ENCODE peak calls at places on chromosomes 1 and 21, in nine cellular contexts. N is prostate gland, T is adrenal gland, A is right lobe of liver, Y is NB4, C is IMR-90, J is heart left ventricle, K is A549, B is suprapubic skin. E is an unnamed sample.

GRCh38 chr1:104946558-104947210 is 1197.0 kb downstream of the AMY1C start:
- DNase-seq in N (no peak), T (no peak), A (no peak), Y (no peak), C (no peak), J (no peak), K (no peak), B (no peak), E (no peak)

GRCh38 chr1:53176452-53177344 is 19.9 kb upstream of the CPT2 start:
- DNase-seq in N (peak), T (no peak), A (peak), Y (no peak), C (peak), J (no peak), K (no peak), B (no peak), E (no peak)

GRCh38 chr1:86504130-86504479 is 35.4 kb downstream of the CLCA1 start:
- DNase-seq in N (peak), T (no peak), A (no peak), Y (no peak), C (no peak), J (peak), K (no peak), B (no peak), E (no peak)

GRCh38 chr1:200130552-200130951 is 103.0 kb downstream of the NR5A2 start:
- DNase-seq in N (no peak), T (no peak), A (peak), Y (peak), C (peak), J (no peak), K (no peak), B (no peak), E (no peak)

GRCh38 chr1:36351222-36351977 is 28.0 kb upstream of the EVA1B start:
- DNase-seq in N (no peak), T (no peak), A (no peak), Y (no peak), C (peak), J (no peak), K (peak), B (no peak), E (no peak)

GRCh38 chr1:65820983-65821382 is 28.3 kb downstream of the PDE4B start:
- DNase-seq in N (no peak), T (no peak), A (no peak), Y (peak), C (peak), J (no peak), K (no peak), B (no peak), E (no peak)

GRCh38 chr1:206029484-206029883 is 5.8 kb upstream of the CTSE start:
- DNase-seq in N (peak), T (no peak), A (peak), Y (no peak), C (peak), J (no peak), K (no peak), B (no peak), E (no peak)

GRCh38 chr1:246617156-246617555 is 50.9 kb downstream of the CNST start:
- DNase-seq in N (no peak), T (no peak), A (no peak), Y (no peak), C (peak), J (no peak), K (no peak), B (no peak), E (no peak)

GRCh38 chr21:43270800-43271261 is 102.0 kb downstream of the CRYAA start:
- DNase-seq in N (no peak), T (no peak), A (no peak), Y (no peak), C (no peak), J (no peak), K (no peak), B (no peak), E (no peak)

GRCh38 chr1:112803906-112804762 is 89.0 kb upstream of the PPM1J start:
- DNase-seq in N (peak), T (peak), A (peak), Y (peak), C (peak), J (peak), K (peak), B (no peak), E (peak)

GRCh38 chr1:88773540-88774150 is 89.6 kb downstream of the PKN2 start:
- DNase-seq in N (no peak), T (no peak), A (no peak), Y (peak), C (peak), J (no peak), K (no peak), B (no peak), E (no peak)

GRCh38 chr1:151266821-151267220 is 12.3 kb downstream of the PSMD4 start:
- DNase-seq in N (no peak), T (no peak), A (no peak), Y (no peak), C (no peak), J (no peak), K (no peak), B (no peak), E (no peak)

DNA sequence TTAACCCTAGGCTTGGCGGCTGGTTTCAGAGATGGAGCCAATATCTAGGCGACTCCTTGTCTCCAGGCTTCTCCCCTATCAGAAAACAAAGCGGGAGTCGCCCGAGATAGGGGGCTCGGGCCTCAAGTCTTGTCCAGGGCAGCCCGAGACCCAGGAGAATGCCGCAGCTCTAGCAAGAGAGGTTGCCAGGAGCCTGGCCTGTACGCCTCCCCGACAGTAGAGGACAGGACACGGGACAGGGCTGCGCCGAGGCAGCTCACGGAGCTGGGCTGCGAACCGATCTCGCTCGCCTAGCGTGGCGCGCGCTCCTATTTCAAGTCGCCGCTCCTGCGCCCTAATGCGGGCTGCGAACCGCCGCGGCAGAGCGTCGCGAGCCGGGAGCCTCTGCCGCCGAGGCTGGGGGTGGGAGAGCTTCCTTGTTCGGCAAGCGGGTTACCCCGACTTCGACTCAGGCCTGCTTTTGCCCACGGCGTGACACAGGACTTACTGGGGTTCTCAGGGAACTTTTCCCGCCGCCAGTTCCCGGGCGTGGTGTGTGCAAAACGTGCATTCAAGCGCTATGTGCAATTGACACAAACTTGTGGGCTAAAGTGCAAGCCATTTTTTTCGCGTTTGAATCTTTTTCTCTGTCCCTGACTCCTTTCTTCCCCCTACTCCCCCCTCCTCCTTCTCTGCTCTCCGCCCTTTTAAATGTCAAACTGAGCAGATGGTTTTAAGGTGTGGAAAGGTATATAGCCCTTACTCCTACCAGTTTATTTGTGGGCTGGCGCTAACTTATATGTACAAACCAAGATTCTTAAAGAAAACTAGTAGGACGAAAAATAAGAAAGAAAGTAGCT is 2.4 kb upstream of the PROX1 start:
- DNase-seq in N (no peak), T (no peak), A (peak), Y (no peak), C (no peak), J (no peak), K (no peak), B (no peak), E (no peak)
- H3K4me3 ChIP-seq in N (no peak), T (no peak), A (peak), Y (no peak), C (no peak), J (peak), K (no peak), B (peak), E (no peak)

GRCh38 chr1:231626535-231626950 is at the start of gene DISC1:
- DNase-seq in N (peak), T (peak), A (peak), Y (peak), C (peak), J (peak), K (peak), B (peak), E (peak)
- TF ChIP-seq POLR2A in N (peak), T (peak), A (no peak), Y (peak), C (no peak), J (no peak), K (no peak), B (peak), E (no peak)

GRCh38 chr1:198678901-198679329 is 40.1 kb downstream of the PTPRC start:
- DNase-seq in N (no peak), T (no peak), A (no peak), Y (no peak), C (no peak), J (no peak), K (no peak), B (no peak), E (no peak)
- H3K4me3 ChIP-seq in N (no peak), T (no peak), A (no peak), Y (no peak), C (no peak), J (no peak), K (no peak), B (no peak), E (peak)

GRCh38 chr1:34865981-34866761 is 6.6 kb upstream of the SMIM12 start:
- DNase-seq in N (peak), T (peak), A (peak), Y (peak), C (peak), J (peak), K (peak), B (peak), E (peak)
- TF ChIP-seq POLR2A in N (no peak), T (peak), A (peak), Y (no peak), C (no peak), J (no peak), K (no peak), B (peak), E (no peak)

GRCh38 chr1:19645544-19646252 is 1.6 kb downstream of the NBL1 start:
- DNase-seq in N (no peak), T (no peak), A (no peak), Y (no peak), C (peak), J (no peak), K (no peak), B (no peak), E (no peak)
- H3K4me3 ChIP-seq in N (peak), T (no peak), A (peak), Y (no peak), C (peak), J (peak), K (peak), B (peak), E (peak)

GRCh38 chr1:26788515-26788785 is 700 bp downstream of the PIGV start:
- DNase-seq in N (no peak), T (no peak), A (no peak), Y (no peak), C (no peak), J (no peak), K (no peak), B (no peak), E (no peak)

GRCh38 chr1:26789953-26790352 is 2.2 kb downstream of the PIGV start:
- DNase-seq in N (no peak), T (no peak), A (no peak), Y (peak), C (no peak), J (no peak), K (no peak), B (no peak), E (no peak)

GRCh38 chr1:26787706-26788514 is at the start of gene PIGV:
- DNase-seq in N (peak), T (peak), A (peak), Y (peak), C (peak), J (peak), K (peak), B (peak), E (peak)

GRCh38 chr1:26789612-26789865 is 1.8 kb downstream of the PIGV start:
- DNase-seq in N (no peak), T (no peak), A (no peak), Y (no peak), C (no peak), J (no peak), K (no peak), B (no peak), E (no peak)

GRCh38 chr1:26788836-26789611 is 1.3 kb downstream of the PIGV start:
- DNase-seq in N (peak), T (peak), A (peak), Y (peak), C (peak), J (peak), K (peak), B (peak), E (peak)
- TF ChIP-seq POLR2A in N (peak), T (peak), A (peak), Y (peak), C (peak), J (no peak), K (no peak), B (no peak), E (peak)

GRCh38 chr21:34691396-34692032 is 22.7 kb downstream of the CLIC6 start:
- DNase-seq in N (no peak), T (no peak), A (no peak), Y (no peak), C (no peak), J (no peak), K (no peak), B (no peak), E (no peak)
- H3K4me3 ChIP-seq in N (no peak), T (no peak), A (no peak), Y (no peak), C (no peak), J (no peak), K (no peak), B (no peak), E (no peak)

GRCh38 chr1:23930861-23931471 is 17.8 kb upstream of the CNR2 start:
- DNase-seq in N (no peak), T (no peak), A (no peak), Y (no peak), C (peak), J (no peak), K (no peak), B (peak), E (peak)
- TF ChIP-seq POLR2A in N (no peak), T (no peak), A (no peak), Y (no peak), C (no peak), J (no peak), K (no peak), B (no peak), E (no peak)

DNA sequence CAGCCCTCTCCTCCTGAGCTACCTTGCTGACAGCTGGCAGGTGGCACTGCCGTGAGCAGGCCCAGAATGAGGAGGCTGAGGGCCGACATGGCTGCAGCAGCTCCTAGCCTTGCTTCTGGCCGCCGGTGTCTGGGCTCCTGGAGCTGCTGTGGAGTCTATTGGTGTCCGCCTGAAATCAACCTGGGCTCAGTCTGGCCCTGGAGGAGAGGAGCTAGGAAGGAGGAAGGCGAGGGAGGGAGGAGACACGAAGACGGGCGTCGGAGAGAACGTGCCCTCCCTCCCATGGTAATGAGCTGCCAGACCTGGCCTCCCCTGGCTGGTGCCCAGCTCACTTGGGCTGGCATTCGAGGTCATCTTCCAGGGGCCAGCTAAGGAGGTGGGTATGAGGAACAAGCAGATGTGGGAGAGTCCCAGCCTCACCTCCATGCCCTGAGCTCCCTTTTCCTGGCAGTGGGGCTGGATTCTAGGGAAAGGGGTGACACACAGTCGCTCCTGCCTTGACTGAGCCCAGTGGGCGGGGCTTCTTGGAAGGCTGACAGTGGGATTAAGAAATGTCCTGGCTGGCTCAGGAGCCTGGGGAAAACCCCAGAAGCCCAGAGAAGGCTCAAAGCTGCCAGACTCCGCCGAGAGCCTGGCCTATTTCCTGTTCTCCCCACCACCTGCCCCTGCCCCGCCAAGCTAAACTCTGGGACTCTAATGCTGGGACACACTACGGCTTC is at the start of gene PDZK1IP1:
- DNase-seq in N (peak), T (peak), A (peak), Y (no peak), C (peak), J (peak), K (peak), B (peak), E (peak)
- H3K4me3 ChIP-seq in N (no peak), T (no peak), A (no peak), Y (no peak), C (no peak), J (no peak), K (no peak), B (peak), E (no peak)

GRCh38 chr1:153636312-153636711 is 2.4 kb downstream of the CHTOP start:
- DNase-seq in N (no peak), T (no peak), A (no peak), Y (no peak), C (no peak), J (no peak), K (no peak), B (no peak), E (no peak)

GRCh38 chr1:153631047-153632022 is 2.5 kb upstream of the CHTOP start:
- DNase-seq in N (no peak), T (no peak), A (peak), Y (no peak), C (no peak), J (no peak), K (no peak), B (no peak), E (no peak)

GRCh38 chr1:153633161-153633746 is 612 bp upstream of the CHTOP start:
- DNase-seq in N (no peak), T (no peak), A (peak), Y (no peak), C (no peak), J (peak), K (peak), B (no peak), E (no peak)

GRCh38 chr1:153635872-153636271 is 2.0 kb downstream of the CHTOP start:
- DNase-seq in N (no peak), T (no peak), A (peak), Y (no peak), C (no peak), J (no peak), K (no peak), B (no peak), E (no peak)

DNA sequence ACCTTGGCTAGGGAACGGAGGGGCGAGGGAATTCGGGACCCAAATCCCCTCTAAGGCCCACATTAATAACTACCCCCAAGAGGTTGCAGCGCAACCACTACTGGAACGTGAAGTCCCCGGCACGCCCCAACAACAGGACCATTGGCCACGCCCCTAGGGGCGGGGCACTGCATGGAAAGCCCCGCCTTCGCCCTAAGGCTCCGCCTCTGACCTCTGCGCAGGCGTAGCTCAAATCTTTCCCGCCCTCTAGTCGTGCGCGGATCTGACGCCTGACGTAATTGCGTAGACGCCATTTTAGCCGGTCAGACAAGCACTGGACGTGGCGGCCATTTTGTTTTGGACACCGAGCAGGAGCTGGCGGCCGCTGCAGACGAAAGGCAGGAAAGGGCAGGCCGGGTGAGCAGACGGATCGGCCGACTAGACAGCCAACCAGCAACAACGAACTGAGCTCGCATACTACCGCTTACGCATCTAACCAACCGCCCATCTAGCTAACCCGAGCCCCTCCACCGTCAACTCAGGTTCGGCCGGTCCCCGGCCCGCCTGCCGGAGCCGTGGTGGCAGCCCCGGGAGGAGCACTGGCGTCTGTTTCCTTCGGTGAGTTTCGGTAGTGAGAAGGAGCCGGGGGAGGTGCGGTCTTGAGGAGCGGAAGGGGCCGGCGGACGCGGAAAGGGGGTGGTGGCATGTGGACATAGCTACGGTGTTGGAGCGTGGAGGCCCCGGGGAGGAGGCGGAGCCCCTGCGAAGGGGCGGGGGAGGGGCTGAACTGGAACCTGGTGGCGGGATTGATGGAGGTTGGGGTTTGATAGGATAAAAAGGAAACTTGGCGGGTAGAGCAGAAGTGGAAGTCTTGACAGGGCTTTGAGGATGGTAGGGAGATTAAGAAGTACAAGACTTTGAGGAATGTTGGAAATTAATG is at the start of gene CHTOP:
- DNase-seq in N (peak), T (peak), A (peak), Y (peak), C (peak), J (peak), K (peak), B (peak), E (peak)
- TF ChIP-seq POLR2A in N (peak), T (peak), A (peak), Y (peak), C (peak), J (peak), K (peak), B (peak), E (peak)